ENCODE peak calls at places on chromosomes 6 and 20, in nine cellular contexts. Z is lower leg skin; E is thoracic aorta; F is choroid plexus epithelial cell; D is CD8-positive, alpha-beta T cell; Y is fibroblast of lung; N is epithelial cell of esophagus; U is AG04450; Q is Jurkat, Clone E6-1. T is an unnamed sample.

GRCh38 chr6:164926686-164927085 is 382.7 kb downstream of the C6orf118 start:
- DNase-seq in Y (no peak), Z (no peak), F (peak; percentile 5), D (no peak), U (no peak), N (no peak), E (no peak), Q (no peak), T (no peak)

GRCh38 chr6:106383573-106383972 is 23.1 kb downstream of the CRYBG1 start:
- DNase-seq in D (no peak), U (no peak), Y (peak; percentile 5), Q (no peak), E (no peak), N (peak; percentile 89), Z (no peak), F (no peak), T (no peak)

GRCh38 chr6:148069256-148069655 is 273.4 kb upstream of the SASH1 start:
- DNase-seq in Q (no peak), U (no peak), F (no peak), N (no peak), Y (no peak), Z (no peak), E (no peak), D (no peak), T (no peak)

GRCh38 chr6:163947276-163947675 is 532.8 kb downstream of the QKI start:
- DNase-seq in Q (no peak), Z (no peak), N (no peak), Y (no peak), D (no peak), F (no peak), E (no peak), U (no peak), T (no peak)

GRCh38 chr6:129432738-129433137 is 277.2 kb downstream of the ARHGAP18 start:
- DNase-seq in E (no peak), Y (no peak), Z (no peak), N (peak; percentile 24), F (peak; percentile 23), Q (no peak), U (no peak), D (no peak), T (no peak)

GRCh38 chr6:3627501-3627900 is 124.0 kb downstream of the PXDC1 start:
- DNase-seq in F (no peak), E (no peak), Y (no peak), N (no peak), Z (no peak), U (no peak), D (no peak), Q (no peak), T (no peak)

GRCh38 chr6:95572098-95572497 is 5.2 kb upstream of the MANEA start:
- DNase-seq in N (peak; percentile 62), Q (no peak), Y (no peak), Z (no peak), F (no peak), U (no peak), E (no peak), D (no peak), T (no peak)

GRCh38 chr20:52404676-52405075 is 213.1 kb upstream of the ZFP64 start:
- DNase-seq in Q (no peak), N (no peak), Z (no peak), E (no peak), Y (no peak), U (no peak), D (no peak), F (no peak), T (no peak)

GRCh38 chr6:20978176-20978614 is 443.9 kb downstream of the CDKAL1 start:
- DNase-seq in F (peak; percentile 71), Y (peak; percentile 85), E (no peak), N (no peak), Z (no peak), U (peak; percentile 62), Q (no peak), D (no peak), T (no peak)

GRCh38 chr6:158506577-158506976 is 53.3 kb upstream of the TMEM181 start:
- DNase-seq in D (no peak), Y (no peak), Q (no peak), U (no peak), F (peak; percentile 11), Z (no peak), N (no peak), E (no peak), T (no peak)

GRCh38 chr6:168542301-168542700 is 101.3 kb downstream of the SMOC2 start:
- DNase-seq in Z (no peak), Y (no peak), F (no peak), D (no peak), U (no peak), Q (no peak), E (no peak), N (no peak), T (no peak)

GRCh38 chr20:38242848-38243449 is 17.6 kb downstream of the KIAA1755 start:
- DNase-seq in N (peak; percentile 28), D (no peak), Y (no peak), E (no peak), U (no peak), F (peak; percentile 51), Z (no peak), Q (peak; percentile 20), T (no peak)

GRCh38 chr6:160995271-160995670 is 3.7 kb downstream of the MAP3K4 start:
- DNase-seq in Y (no peak), E (no peak), Z (no peak), D (no peak), Q (no peak), U (no peak), N (peak; percentile 65), F (no peak), T (no peak)

GRCh38 chr20:53980101-53980500 is 90.3 kb downstream of the BCAS1 start:
- DNase-seq in Q (no peak), F (no peak), Y (peak; percentile 15), U (no peak), D (no peak), Z (no peak), N (no peak), E (no peak), T (no peak)

GRCh38 chr6:41528409-41528963 is 17.7 kb upstream of the FOXP4 start:
- DNase-seq in D (no peak), Q (no peak), Z (no peak), F (no peak), Y (no peak), E (no peak), N (no peak), U (no peak), T (no peak)
- H3K4me3 ChIP-seq in D (no peak overlapping the region), Q (no peak overlapping the region), Z (no peak overlapping the region), F (no peak overlapping the region), Y (no peak overlapping the region), E (peak overlapping the region; percentile 12), N (no peak overlapping the region), U (no peak overlapping the region), T (no peak overlapping the region)

GRCh38 chr6:39608652-39609345 is 116.4 kb downstream of the KIF6 start:
- DNase-seq in D (no peak), N (no peak), Y (no peak), E (no peak), F (no peak), Q (no peak), Z (no peak), U (no peak), T (no peak)
- H3K4me3 ChIP-seq in D (no peak overlapping the region), N (no peak overlapping the region), Y (no peak overlapping the region), E (no peak overlapping the region), F (no peak overlapping the region), Q (no peak overlapping the region), Z (no peak overlapping the region), U (no peak overlapping the region), T (no peak overlapping the region)

GRCh38 chr6:125534430-125535263 is 214.8 kb upstream of the HEY2 start:
- DNase-seq in Z (no peak), Y (no peak), F (no peak), U (no peak), D (no peak), E (no peak), Q (no peak), N (no peak), T (no peak)

GRCh38 chr6:125529061-125529460 is 220.4 kb upstream of the HEY2 start:
- DNase-seq in Z (no peak), U (no peak), Q (no peak), E (no peak), F (no peak), D (no peak), N (no peak), Y (no peak), T (no peak)

GRCh38 chr6:125537090-125537489 is 212.3 kb upstream of the HEY2 start:
- DNase-seq in Q (no peak), E (no peak), U (no peak), Z (no peak), F (no peak), Y (no peak), N (no peak), D (no peak), T (no peak)

GRCh38 chr6:125528614-125529013 is 220.8 kb upstream of the HEY2 start:
- DNase-seq in Q (no peak), F (no peak), U (no peak), Y (no peak), N (no peak), D (no peak), E (no peak), Z (no peak), T (no peak)

DNA sequence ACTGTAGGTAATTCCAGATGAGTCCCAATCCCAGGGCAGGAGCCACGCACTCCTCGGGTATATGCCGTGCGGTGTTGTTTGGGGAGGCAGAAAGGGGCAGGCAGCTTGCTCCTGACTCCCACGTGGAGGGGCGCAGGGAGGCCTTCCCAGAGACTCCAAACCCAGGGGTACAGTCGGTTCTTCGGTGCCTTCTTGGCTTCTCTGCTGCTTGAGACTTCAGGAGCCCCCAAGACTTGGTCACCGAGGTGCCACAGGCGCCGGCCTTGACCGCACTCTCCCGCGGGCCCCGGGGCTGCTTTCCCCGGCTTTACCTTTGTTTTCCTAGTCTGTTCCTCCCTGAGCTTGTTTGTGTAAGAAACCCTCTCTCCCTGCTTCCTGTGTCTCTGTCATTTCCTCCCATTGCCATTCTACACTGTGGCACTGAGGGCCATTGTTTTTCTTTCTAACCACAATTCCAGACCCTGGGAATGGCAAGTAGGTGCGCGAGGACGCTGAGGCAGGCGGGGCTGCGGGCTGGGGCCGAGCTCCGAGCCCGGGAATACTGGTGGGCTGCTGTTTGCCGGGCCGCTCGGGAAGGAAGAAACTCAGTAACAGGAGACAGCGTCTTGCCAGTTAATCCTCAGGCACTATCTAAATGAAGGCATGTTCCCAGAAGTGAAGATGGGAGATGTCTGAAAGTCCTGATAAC is 215.6 kb upstream of the HEY2 start:
- DNase-seq in Q (no peak), E (no peak), Z (no peak), U (no peak), D (no peak), F (no peak), N (peak; percentile 11), Y (no peak), T (no peak)
- H3K4me3 ChIP-seq in Q (no peak overlapping the region), E (peak overlapping the region; percentile 6), Z (no peak overlapping the region), U (no peak overlapping the region), D (no peak overlapping the region), F (peak overlapping the region; percentile 48), N (peak overlapping the region; percentile 28), Y (peak overlapping the region; percentile 15), T (peak overlapping the region; percentile 28)

DNA sequence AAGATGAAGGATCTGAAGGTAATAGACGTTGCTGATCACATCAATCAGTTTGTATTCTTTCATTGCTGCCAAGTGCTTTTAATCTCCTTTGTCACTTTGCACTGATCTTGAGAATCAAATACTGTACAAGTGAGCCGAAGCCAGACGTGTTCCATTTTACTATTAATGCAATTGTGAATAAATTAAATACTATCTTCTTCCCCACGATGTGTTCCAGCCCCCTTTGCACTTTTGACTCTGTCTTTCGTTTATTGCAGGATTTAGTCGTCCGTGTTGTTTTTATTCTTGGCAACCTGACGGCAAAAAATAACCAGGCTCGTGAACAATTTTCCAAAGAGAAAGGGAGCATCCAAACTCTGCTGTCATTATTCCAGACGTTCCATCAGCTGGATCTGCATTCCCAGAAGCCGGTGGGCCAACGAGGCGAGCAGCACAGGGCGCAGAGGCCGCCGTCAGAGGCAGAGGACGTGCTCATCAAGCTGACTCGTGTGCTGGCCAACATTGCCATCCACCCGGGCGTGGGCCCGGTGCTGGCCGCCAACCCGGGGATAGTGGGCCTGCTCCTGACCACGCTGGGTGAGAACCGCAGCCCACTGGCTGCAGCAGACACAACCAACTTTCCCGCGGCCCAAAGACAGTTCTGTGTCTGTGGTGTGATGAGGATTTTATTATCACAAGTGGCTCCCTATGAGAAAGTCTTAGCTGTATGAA is 104.7 kb downstream of the ARMC2 start:
- DNase-seq in Z (no peak), U (no peak), D (no peak), E (no peak), Q (no peak), F (no peak), N (no peak), Y (no peak), T (no peak)
- H3K4me3 ChIP-seq in Z (no peak overlapping the region), U (no peak overlapping the region), D (no peak overlapping the region), E (no peak overlapping the region), Q (no peak overlapping the region), F (no peak overlapping the region), N (no peak overlapping the region), Y (no peak overlapping the region), T (no peak overlapping the region)

T was measured in retinal pigment epithelial cell.